ENCODE peak calls at places on chromosome 3, in six cellular contexts. P is activated CD4-positive, alpha-beta T cell treated with anti-CD3 and anti-CD28 coated beads, Interleukin-2, amount 50 U/mL, for 1 hour; Y is astrocyte of the spinal cord; D is AG08395; H is cardiac muscle cell; F is foreskin fibroblast. G is an unnamed sample.

GRCh38 chr3:64620020-64620419 is 67.8 kb downstream of the ADAMTS9 start:
- DNase-seq in P (no peak), Y (no peak), D (no peak), H (no peak), F (no peak), G (no peak)

GRCh38 chr3:148101061-148101460 is 596.6 kb upstream of the AGTR1 start:
- DNase-seq in P (no peak), Y (peak), D (no peak), H (no peak), F (peak), G (peak)

GRCh38 chr3:20108869-20109268 is 68.6 kb downstream of the KAT2B start:
- DNase-seq in P (no peak), Y (no peak), D (no peak), H (no peak), F (no peak), G (no peak)

GRCh38 chr3:57003676-57004075 is 56.8 kb upstream of the SPATA12 start:
- DNase-seq in P (no peak), Y (no peak), D (no peak), H (no peak), F (no peak), G (no peak)

GRCh38 chr3:49277357-49277723 is 308 bp upstream of the C3orf62 start:
- DNase-seq in P (no peak), Y (no peak), D (no peak), H (no peak), F (no peak), G (no peak)

GRCh38 chr3:114294940-114295480 is 1.2 kb downstream of the TIGIT start:
- DNase-seq in P (no peak), Y (no peak), D (no peak), H (no peak), F (no peak), G (no peak)

GRCh38 chr3:73719877-73720276 is 95.1 kb upstream of the PDZRN3 start:
- DNase-seq in P (no peak), Y (peak), D (no peak), H (no peak), F (peak), G (no peak)

GRCh38 chr3:121648219-121648958 is 12.3 kb downstream of the HCLS1 start:
- DNase-seq in P (no peak), Y (no peak), D (no peak), H (peak), F (no peak), G (no peak)

GRCh38 chr3:52891615-52892081 is 5.7 kb downstream of the STIMATE start:
- DNase-seq in P (no peak), Y (no peak), D (peak), H (no peak), F (peak), G (peak)

GRCh38 chr3:132255041-132255745 is 62.0 kb upstream of the ACP3 start:
- DNase-seq in P (no peak), Y (peak), D (peak), H (no peak), F (peak), G (peak)

GRCh38 chr3:25781758-25782594 is 1.3 kb downstream of the NGLY1 start:
- DNase-seq in P (no peak), Y (no peak), D (no peak), H (no peak), F (no peak), G (no peak)

GRCh38 chr3:192281207-192281880 is 446.0 kb downstream of the FGF12 start:
- DNase-seq in P (no peak), Y (no peak), D (no peak), H (no peak), F (no peak), G (no peak)

GRCh38 chr3:14265246-14265962 is 86.8 kb downstream of the LSM3 start:
- DNase-seq in P (no peak), Y (peak), D (no peak), H (no peak), F (no peak), G (peak)

GRCh38 chr3:138412821-138413531 is 21.4 kb upstream of the ESYT3 start:
- DNase-seq in P (no peak), Y (no peak), D (peak), H (no peak), F (peak), G (peak)

GRCh38 chr3:18445421-18446066 is 20.4 kb upstream of the SATB1 start:
- DNase-seq in P (peak), Y (no peak), D (no peak), H (no peak), F (no peak), G (no peak)

GRCh38 chr3:86381247-86381646 is 609.7 kb downstream of the VGLL3 start:
- DNase-seq in P (no peak), Y (no peak), D (no peak), H (no peak), F (no peak), G (no peak)

GRCh38 chr3:65524544-65525070 is 514.1 kb downstream of the MAGI1 start:
- DNase-seq in P (no peak), Y (no peak), D (no peak), H (no peak), F (no peak), G (no peak)

GRCh38 chr3:54776601-54777000 is 151.3 kb downstream of the LRTM1 start:
- DNase-seq in P (no peak), Y (no peak), D (no peak), H (no peak), F (no peak), G (no peak)

GRCh38 chr3:27721717-27722564 is at the start of gene EOMES:
- DNase-seq in P (peak), Y (peak), D (peak), H (peak), F (no peak), G (no peak)

GRCh38 chr3:169836058-169836941 is 23.6 kb upstream of the LRRC34 start:
- DNase-seq in P (no peak), Y (no peak), D (no peak), H (no peak), F (peak), G (peak)

GRCh38 chr3:42772670-42773408 is at the start of gene CCDC13:
- DNase-seq in P (peak), Y (peak), D (peak), H (peak), F (peak), G (peak)

GRCh38 chr3:58965870-58966269 is 84.0 kb downstream of the CFAP20DC start:
- DNase-seq in P (no peak), Y (peak), D (no peak), H (no peak), F (no peak), G (no peak)

GRCh38 chr3:10774825-10775224 is 41.2 kb upstream of the SLC6A11 start:
- DNase-seq in P (no peak), Y (no peak), D (no peak), H (no peak), F (no peak), G (no peak)

GRCh38 chr3:88112329-88112728 is 37.4 kb upstream of the C3orf38 start:
- DNase-seq in P (no peak), Y (no peak), D (no peak), H (no peak), F (no peak), G (no peak)

GRCh38 chr3:13620281-13620680 is 71.4 kb downstream of the FBLN2 start:
- DNase-seq in P (no peak), Y (no peak), D (no peak), H (no peak), F (no peak), G (no peak)

GRCh38 chr3:117630469-117630868 is 920.9 kb downstream of the TUSC7 start:
- DNase-seq in P (no peak), Y (peak), D (no peak), H (no peak), F (no peak), G (no peak)

GRCh38 chr3:149969110-149969944 is 1.4 kb downstream of the PFN2 start:
- DNase-seq in P (no peak), Y (peak), D (peak), H (peak), F (peak), G (peak)

G was measured in HCEC 1CT.